ENCODE peak calls at places on chromosomes 1 and 21, in ten cellular contexts. D is dorsolateral prefrontal cortex, I is esophagus squamous epithelium, N is thoracic aorta, O is fibroblast of mammary gland, L is colonic mucosa, A is IMR-90, S is natural killer cell, V is mammary epithelial cell, U is ovary. P is an unnamed sample.
A peak's percentile ranks its signal among the peaks of the same experiment; 100 is the strongest.

GRCh38 chr1:218397752-218398339 is 52.7 kb downstream of the TGFB2 start:
- DNase-seq in D (no peak), I (no peak), N (no peak), O (peak; percentile 40), L (no peak), A (no peak), S (no peak), V (peak; percentile 79), U (no peak), P (no peak)

GRCh38 chr1:152756872-152757271 is 953 bp upstream of the KPRP start:
- DNase-seq in D (no peak), I (no peak), N (no peak), O (peak; percentile 30), L (no peak), A (no peak), S (no peak), V (peak; percentile 65), U (no peak), P (no peak)

GRCh38 chr1:111471012-111471411 is 2.8 kb upstream of the C1orf162 start:
- DNase-seq in D (peak; percentile 45), I (peak; percentile 41), N (no peak), O (no peak), L (peak; percentile 35), A (no peak), S (peak; percentile 50), V (no peak), U (no peak), P (peak; percentile 77)

GRCh38 chr1:186792870-186793581 is 35.7 kb upstream of the PLA2G4A start:
- DNase-seq in D (no peak), I (no peak), N (no peak), O (no peak), L (no peak), A (peak; percentile 41), S (no peak), V (peak; percentile 80), U (no peak), P (no peak)

GRCh38 chr1:80534606-80535360 is 1266.0 kb upstream of the ADGRL2 start:
- DNase-seq in D (no peak), I (no peak), N (no peak), O (peak; percentile 40), L (no peak), A (peak; percentile 46), S (no peak), V (peak; percentile 22), U (no peak), P (no peak)

GRCh38 chr1:74504125-74505065 is 8.0 kb downstream of the LRRC53 start:
- DNase-seq in D (peak; percentile 81), I (no peak), N (no peak), O (peak; percentile 52), L (peak; percentile 34), A (peak; percentile 50), S (no peak), V (peak; percentile 19), U (no peak), P (peak; percentile 33)

GRCh38 chr21:29654855-29655254 is 284.9 kb downstream of the GRIK1 start:
- DNase-seq in D (no peak), I (no peak), N (no peak), O (no peak), L (no peak), A (no peak), S (no peak), V (no peak), U (no peak), P (no peak)

GRCh38 chr1:6538958-6539357 is 15.4 kb downstream of the NOL9 start:
- DNase-seq in D (no peak), I (no peak), N (no peak), O (peak; percentile 53), L (no peak), A (peak; percentile 83), S (no peak), V (no peak), U (no peak), P (no peak)

GRCh38 chr1:109910123-109910962 is at the start of gene CSF1:
- DNase-seq in D (peak; percentile 83), I (peak; percentile 20), N (peak; percentile 55), O (peak; percentile 90), L (peak; percentile 84), A (peak; percentile 86), S (peak; percentile 52), V (peak; percentile 64), U (peak; percentile 87), P (peak; percentile 26)

GRCh38 chr1:12078575-12078937 is 15.5 kb downstream of the TNFRSF8 start:
- DNase-seq in D (no peak), I (no peak), N (no peak), O (no peak), L (no peak), A (no peak), S (no peak), V (no peak), U (no peak), P (no peak)

GRCh38 chr1:115555446-115555845 is 86.3 kb upstream of the VANGL1 start:
- DNase-seq in D (no peak), I (no peak), N (no peak), O (no peak), L (no peak), A (peak; percentile 48), S (no peak), V (no peak), U (no peak), P (no peak)

GRCh38 chr1:9417695-9418094 is 121.6 kb upstream of the SLC25A33 start:
- DNase-seq in D (no peak), I (no peak), N (no peak), O (no peak), L (no peak), A (no peak), S (no peak), V (no peak), U (no peak), P (no peak)

GRCh38 chr21:21324297-21324696 is 326.1 kb downstream of the NCAM2 start:
- DNase-seq in D (no peak), I (no peak), N (no peak), O (no peak), L (no peak), A (no peak), S (no peak), V (no peak), U (no peak), P (no peak)
- TF ChIP-seq CTCF in D (no peak), I (no peak), N (no peak), O (no peak), L (no peak), A (no peak), S (no peak), V (no peak), U (no peak), P (no peak)

GRCh38 chr1:150429805-150430204 is 57.4 kb upstream of the TARS2 start:
- DNase-seq in D (no peak), I (no peak), N (no peak), O (peak; percentile 36), L (no peak), A (peak; percentile 7), S (no peak), V (peak; percentile 2), U (no peak), P (no peak)
- TF ChIP-seq CTCF in D (no peak), I (peak; percentile 38), N (no peak), O (peak; percentile 29), L (no peak), A (no peak), S (no peak), V (peak; percentile 39), U (no peak), P (peak; percentile 54)

GRCh38 chr1:182488803-182489202 is 38.9 kb downstream of the RGSL1 start:
- DNase-seq in D (no peak), I (no peak), N (no peak), O (no peak), L (no peak), A (no peak), S (no peak), V (no peak), U (no peak), P (no peak)

GRCh38 chr1:182484067-182484466 is 34.1 kb downstream of the RGSL1 start:
- DNase-seq in D (no peak), I (no peak), N (no peak), O (no peak), L (no peak), A (no peak), S (no peak), V (no peak), U (no peak), P (no peak)

GRCh38 chr1:182485861-182486260 is 35.9 kb downstream of the RGSL1 start:
- DNase-seq in D (no peak), I (no peak), N (no peak), O (no peak), L (no peak), A (no peak), S (no peak), V (no peak), U (no peak), P (no peak)

GRCh38 chr1:182484531-182485257 is 34.7 kb downstream of the RGSL1 start:
- DNase-seq in D (no peak), I (no peak), N (no peak), O (no peak), L (no peak), A (no peak), S (no peak), V (peak; percentile 2), U (no peak), P (no peak)
- TF ChIP-seq CTCF in D (no peak), I (peak; percentile 42), N (no peak), O (no peak), L (peak; percentile 14), A (no peak), S (no peak), V (peak; percentile 52), U (no peak), P (no peak)

GRCh38 chr1:100883963-100884362 is 10.7 kb downstream of the EXTL2 start:
- DNase-seq in D (no peak), I (no peak), N (no peak), O (peak; percentile 66), L (no peak), A (peak; percentile 71), S (no peak), V (peak; percentile 71), U (no peak), P (no peak)
- TF ChIP-seq CTCF in D (peak; percentile 25), I (no peak), N (no peak), O (peak; percentile 27), L (no peak), A (peak; percentile 21), S (no peak), V (peak; percentile 41), U (no peak), P (no peak)

GRCh38 chr1:114153621-114154145 is at the start of gene SYT6:
- DNase-seq in D (no peak), I (no peak), N (no peak), O (no peak), L (no peak), A (no peak), S (no peak), V (no peak), U (no peak), P (no peak)
- TF ChIP-seq CTCF in D (no peak), I (no peak), N (no peak), O (no peak), L (no peak), A (no peak), S (no peak), V (no peak), U (no peak), P (no peak)

GRCh38 chr1:97050501-97050900 is 328.9 kb downstream of the PTBP2 start:
- DNase-seq in D (no peak), I (no peak), N (no peak), O (peak; percentile 47), L (no peak), A (peak; percentile 59), S (no peak), V (no peak), U (no peak), P (no peak)
- TF ChIP-seq CTCF in D (peak; percentile 51), I (no peak), N (no peak), O (peak; percentile 58), L (no peak), A (peak; percentile 53), S (no peak), V (peak; percentile 39), U (no peak), P (no peak)